ENCODE peak calls at places on chromosomes 4 and X, in four cellular contexts. I is tibial artery, X is HEK293T, C is HFFc6. B is an unnamed sample.

GRCh38 chr4:13706130-13706529 is 78.6 kb upstream of the BOD1L1 start:
- DNase-seq in X (no peak), C (no peak), I (no peak), B (no peak)

GRCh38 chr4:53273726-53274125 is 92.1 kb downstream of the SCFD2 start:
- DNase-seq in I (no peak), C (peak; percentile 48), X (no peak), B (no peak)

GRCh38 chr4:43471950-43472349 is 579.4 kb downstream of the GRXCR1 start:
- DNase-seq in C (no peak), X (no peak), I (no peak), B (no peak)

GRCh38 chr4:95165926-95166524 is 382.7 kb downstream of the UNC5C start:
- DNase-seq in I (no peak), X (peak; percentile 51), C (peak; percentile 62), B (peak; percentile 27)

GRCh38 chrX:10395179-10395578 is 225.2 kb downstream of the MID1 start:
- DNase-seq in X (no peak), I (no peak), C (no peak), B (no peak)

GRCh38 chr4:184265566-184266351 is 48.1 kb upstream of the ENPP6 start:
- DNase-seq in C (peak; percentile 19), I (no peak), X (no peak), B (no peak)

GRCh38 chrX:20515841-20516461 is 249.2 kb upstream of the RPS6KA3 start:
- DNase-seq in X (no peak), I (no peak), C (peak; percentile 83), B (peak; percentile 87)

GRCh38 chr4:111268769-111269414 is 646.0 kb upstream of the PITX2 start:
- DNase-seq in I (no peak), X (no peak), C (peak; percentile 69), B (no peak)

GRCh38 chr4:156475322-156475721 is 496.3 kb downstream of the PDGFC start:
- DNase-seq in X (peak; percentile 18), C (peak; percentile 64), I (no peak), B (peak; percentile 51)

B was measured in retinal pigment epithelial cell.